ENCODE peak calls at places on chromosomes 1 and 21, in six cellular contexts. J is NCI-H2029 treated with DMSO at 0.1 percent for 48 hours; Q is non-pigmented ciliary epithelial cell; B is WERI-Rb-1; F is astrocyte of the hippocampus; Y is activated CD4-positive, alpha-beta T cell treated with anti-CD3 and anti-CD28 coated beads, Interleukin-2, amount 50 U/mL, for 1 hour. C is an unnamed sample.

GRCh38 chr21:35138665-35139381 is 89.7 kb upstream of the RUNX1 start:
- DNase-seq in J (no peak), Q (peak), B (no peak), F (peak), Y (peak), C (no peak)

GRCh38 chr1:153490272-153491051 is 30.0 kb upstream of the S100A7 start:
- DNase-seq in J (peak), Q (peak), B (peak), F (peak), Y (no peak), C (no peak)

GRCh38 chr1:109048335-109048734 is 6.4 kb upstream of the WDR47 start:
- DNase-seq in J (no peak), Q (no peak), B (no peak), F (no peak), Y (no peak), C (no peak)

GRCh38 chr1:150173161-150173585 is 23.5 kb downstream of the PLEKHO1 start:
- DNase-seq in J (no peak), Q (no peak), B (no peak), F (no peak), Y (no peak), C (no peak)

GRCh38 chr1:156528875-156529425 is 28.4 kb upstream of the MEF2D start:
- DNase-seq in J (no peak), Q (no peak), B (no peak), F (no peak), Y (no peak), C (no peak)

GRCh38 chr1:244319283-244320132 is 132.2 kb downstream of the ADSS2 start:
- DNase-seq in J (no peak), Q (peak), B (no peak), F (peak), Y (peak), C (no peak)

GRCh38 chr1:246510147-246511030 is 3.3 kb upstream of the SMYD3 start:
- DNase-seq in J (no peak), Q (no peak), B (no peak), F (no peak), Y (no peak), C (no peak)

GRCh38 chr21:28235169-28235892 is 757.3 kb downstream of the LTN1 start:
- DNase-seq in J (no peak), Q (no peak), B (peak), F (no peak), Y (no peak), C (no peak)

GRCh38 chr1:33007190-33008050 is 29.3 kb downstream of the AK2 start:
- DNase-seq in J (peak), Q (no peak), B (peak), F (peak), Y (no peak), C (peak)

GRCh38 chr1:11227106-11228077 is 35.0 kb downstream of the MTOR start:
- DNase-seq in J (no peak), Q (no peak), B (peak), F (peak), Y (no peak), C (no peak)

GRCh38 chr1:10714337-10715114 is 81.9 kb downstream of the CASZ1 start:
- DNase-seq in J (no peak), Q (no peak), B (peak), F (peak), Y (no peak), C (no peak)

GRCh38 chr21:43991447-43991991 is 20.6 kb upstream of the TRAPPC10 start:
- DNase-seq in J (no peak), Q (no peak), B (no peak), F (no peak), Y (no peak), C (no peak)

GRCh38 chr1:21069549-21069948 is 107.1 kb downstream of the EIF4G3 start:
- DNase-seq in J (no peak), Q (peak), B (no peak), F (no peak), Y (no peak), C (no peak)

GRCh38 chr21:32940079-32941014 is 85.4 kb upstream of the OLIG2 start:
- DNase-seq in J (peak), Q (peak), B (peak), F (peak), Y (peak), C (peak)

GRCh38 chr1:168786476-168787330 is 57.7 kb upstream of the DPT start:
- DNase-seq in J (no peak), Q (no peak), B (no peak), F (peak), Y (no peak), C (no peak)

GRCh38 chr21:41290106-41290799 is 26.3 kb upstream of the FAM3B start:
- DNase-seq in J (no peak), Q (no peak), B (no peak), F (no peak), Y (no peak), C (no peak)

GRCh38 chr1:157431751-157432150 is 120.6 kb downstream of the FCRL5 start:
- DNase-seq in J (no peak), Q (peak), B (no peak), F (no peak), Y (no peak), C (no peak)

GRCh38 chr1:58932820-58933598 is 149.2 kb upstream of the JUN start:
- DNase-seq in J (peak), Q (peak), B (no peak), F (peak), Y (no peak), C (peak)

GRCh38 chr21:36917487-36918158 is 48.8 kb downstream of the HLCS start:
- DNase-seq in J (no peak), Q (no peak), B (peak), F (peak), Y (no peak), C (no peak)

GRCh38 chr1:228305721-228306152 is 97.9 kb downstream of the OBSCN start:
- DNase-seq in J (no peak), Q (no peak), B (no peak), F (no peak), Y (no peak), C (no peak)

GRCh38 chr1:42152907-42153597 is at the start of gene GUCA2B:
- DNase-seq in J (no peak), Q (no peak), B (no peak), F (no peak), Y (no peak), C (no peak)

GRCh38 chr1:78839704-78840277 is 166.7 kb downstream of the ADGRL4 start:
- DNase-seq in J (peak), Q (no peak), B (peak), F (peak), Y (no peak), C (peak)

GRCh38 chr1:96707023-96707422 is 14.6 kb upstream of the PTBP2 start:
- DNase-seq in J (no peak), Q (no peak), B (no peak), F (no peak), Y (no peak), C (no peak)

GRCh38 chr1:85342177-85342576 is 65.7 kb upstream of the BCL10 start:
- DNase-seq in J (no peak), Q (no peak), B (no peak), F (no peak), Y (no peak), C (no peak)

GRCh38 chr1:23568608-23569383 is 9.5 kb upstream of the ID3 start:
- DNase-seq in J (no peak), Q (no peak), B (peak), F (peak), Y (no peak), C (no peak)

GRCh38 chr1:64969305-64970066 is 3.1 kb upstream of the JAK1 start:
- DNase-seq in J (no peak), Q (no peak), B (no peak), F (no peak), Y (no peak), C (no peak)

GRCh38 chr1:218330043-218330623 is 15.0 kb upstream of the TGFB2 start:
- DNase-seq in J (peak), Q (no peak), B (no peak), F (peak), Y (no peak), C (peak)

GRCh38 chr1:25890249-25891034 is 14.9 kb upstream of the PAQR7 start:
- DNase-seq in J (no peak), Q (no peak), B (no peak), F (peak), Y (no peak), C (no peak)

GRCh38 chr1:44926311-44926781 is 60.0 kb downstream of the EIF2B3 start:
- DNase-seq in J (no peak), Q (no peak), B (no peak), F (peak), Y (no peak), C (no peak)

GRCh38 chr1:103162360-103162759 is 54.0 kb upstream of the COL11A1 start:
- DNase-seq in J (no peak), Q (no peak), B (no peak), F (no peak), Y (no peak), C (no peak)

GRCh38 chr1:230592848-230593247 is 49.4 kb upstream of the COG2 start:
- DNase-seq in J (no peak), Q (no peak), B (no peak), F (no peak), Y (no peak), C (no peak)

GRCh38 chr1:14850563-14850962 is 252.1 kb downstream of the KAZN start:
- DNase-seq in J (no peak), Q (no peak), B (peak), F (peak), Y (no peak), C (peak)

GRCh38 chr1:68043443-68044090 is 6.9 kb downstream of the DIRAS3 start:
- DNase-seq in J (no peak), Q (no peak), B (no peak), F (no peak), Y (no peak), C (no peak)

GRCh38 chr1:209405183-209405823 is 178.2 kb upstream of the CAMK1G start:
- DNase-seq in J (no peak), Q (no peak), B (no peak), F (peak), Y (no peak), C (no peak)

GRCh38 chr1:45929257-45929687 is 125.9 kb downstream of the MAST2 start:
- DNase-seq in J (no peak), Q (peak), B (peak), F (peak), Y (no peak), C (no peak)

GRCh38 chr1:95117207-95118018 is at the start of gene TLCD4:
- DNase-seq in J (peak), Q (no peak), B (peak), F (peak), Y (peak), C (peak)

GRCh38 chr1:1178794-1179331 is 5.2 kb downstream of the TTLL10 start:
- DNase-seq in J (no peak), Q (no peak), B (no peak), F (no peak), Y (no peak), C (no peak)

GRCh38 chr1:15621975-15622374 is 4.7 kb downstream of the DDI2 start:
- DNase-seq in J (no peak), Q (no peak), B (no peak), F (no peak), Y (no peak), C (no peak)

GRCh38 chr1:19622204-19622603 is 21.9 kb upstream of the NBL1 start:
- DNase-seq in J (no peak), Q (no peak), B (no peak), F (peak), Y (no peak), C (no peak)

GRCh38 chr1:159492575-159493323 is 43.1 kb downstream of the OR10J5 start:
- DNase-seq in J (no peak), Q (peak), B (no peak), F (peak), Y (no peak), C (no peak)

C was measured in RPMI8226.